ENCODE peak calls at places on chromosomes 2 and 18, in four cellular contexts. One of them, this sample, is unnamed.
A peak's percentile ranks its signal among the peaks of the same experiment; 100 is the strongest.

GRCh38 chr2:3257166-3257565 is 120.5 kb downstream of the EIPR1 start:
- DNase-seq in IMR-90: peak; percentile 22
- DNase-seq in mesendoderm: peak; percentile 70
- DNase-seq in H1: no peak
- DNase-seq in this sample: peak; percentile 48

GRCh38 chr18:5391427-5391826 is 95.9 kb upstream of the ZBTB14 start:
- DNase-seq in IMR-90: no peak
- DNase-seq in mesendoderm: no peak
- DNase-seq in H1: no peak
- DNase-seq in this sample: no peak

GRCh38 chr2:189698020-189698887 is 23.8 kb downstream of the ANKAR start:
- DNase-seq in IMR-90: peak; percentile 48
- DNase-seq in mesendoderm: peak; percentile 89
- DNase-seq in H1: no peak
- DNase-seq in this sample: peak; percentile 86

GRCh38 chr2:72946466-72946865 is 29.1 kb downstream of the EMX1 start:
- DNase-seq in IMR-90: no peak
- DNase-seq in mesendoderm: no peak
- DNase-seq in H1: no peak
- DNase-seq in this sample: no peak

GRCh38 chr2:77054938-77055337 is 467.2 kb downstream of the LRRTM4 start:
- DNase-seq in IMR-90: no peak
- DNase-seq in mesendoderm: peak; percentile 62
- DNase-seq in H1: peak; percentile 49
- DNase-seq in this sample: peak; percentile 55

GRCh38 chr2:12931211-12931844 is 214.6 kb downstream of the TRIB2 start:
- DNase-seq in IMR-90: peak; percentile 63
- DNase-seq in mesendoderm: peak; percentile 53
- DNase-seq in H1: no peak
- DNase-seq in this sample: no peak

GRCh38 chr18:22047485-22047884 is 121.9 kb upstream of the GATA6 start:
- DNase-seq in IMR-90: no peak
- DNase-seq in mesendoderm: no peak
- DNase-seq in H1: no peak
- DNase-seq in this sample: no peak

GRCh38 chr2:119283873-119284331 is 60.3 kb downstream of the STEAP3 start:
- DNase-seq in IMR-90: peak; percentile 80
- DNase-seq in mesendoderm: no peak
- DNase-seq in H1: no peak
- DNase-seq in this sample: no peak

GRCh38 chr2:95231723-95232122 is 24.4 kb downstream of the ZNF892 start:
- DNase-seq in IMR-90: peak; percentile 55
- DNase-seq in mesendoderm: peak; percentile 90
- DNase-seq in H1: peak; percentile 90
- DNase-seq in this sample: peak; percentile 82

GRCh38 chr2:70089946-70090523 is 2.8 kb downstream of the PCBP1 start:
- DNase-seq in IMR-90: no peak
- DNase-seq in mesendoderm: peak; percentile 66
- DNase-seq in H1: no peak
- DNase-seq in this sample: no peak
- H3K9ac ChIP-seq in IMR-90: no peak overlapping the region
- H3K9ac ChIP-seq in mesendoderm: peak overlapping the region; percentile 79
- H3K9ac ChIP-seq in H1: peak overlapping the region; percentile 22
- H3K9ac ChIP-seq in this sample: no peak overlapping the region

DNA sequence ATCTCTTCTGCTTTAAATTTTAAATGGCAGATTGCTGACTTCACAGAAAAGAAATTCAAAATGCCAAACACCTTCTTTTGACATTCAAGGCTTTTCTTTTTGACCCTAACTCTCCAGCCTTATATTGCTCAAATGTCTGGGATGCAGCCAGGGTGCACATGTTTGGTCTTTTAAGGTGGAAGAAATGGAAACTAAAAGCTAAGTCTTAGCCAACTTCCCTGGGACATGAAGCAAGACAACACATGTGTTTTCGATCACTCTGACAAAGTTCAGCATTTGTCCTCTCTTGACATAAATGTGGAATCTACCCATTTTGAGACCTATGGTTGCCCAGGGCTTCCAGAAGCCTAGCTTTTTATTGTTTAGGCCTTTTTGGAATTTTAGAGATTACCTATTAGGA is 161.6 kb downstream of the RDH14 start:
- DNase-seq in IMR-90: no peak
- DNase-seq in mesendoderm: no peak
- DNase-seq in H1: no peak
- DNase-seq in this sample: no peak
- H4K5ac ChIP-seq in IMR-90: no peak overlapping the region
- H4K5ac ChIP-seq in mesendoderm: no peak overlapping the region
- H4K5ac ChIP-seq in H1: no peak overlapping the region
- H4K5ac ChIP-seq in this sample: no peak overlapping the region

GRCh38 chr2:23293756-23294155 is 91.2 kb upstream of the KLHL29 start:
- DNase-seq in IMR-90: no peak
- DNase-seq in mesendoderm: no peak
- DNase-seq in H1: no peak
- DNase-seq in this sample: no peak
- H3K9ac ChIP-seq in IMR-90: no peak overlapping the region
- H3K9ac ChIP-seq in mesendoderm: no peak overlapping the region
- H3K9ac ChIP-seq in H1: no peak overlapping the region
- H3K9ac ChIP-seq in this sample: no peak overlapping the region

DNA sequence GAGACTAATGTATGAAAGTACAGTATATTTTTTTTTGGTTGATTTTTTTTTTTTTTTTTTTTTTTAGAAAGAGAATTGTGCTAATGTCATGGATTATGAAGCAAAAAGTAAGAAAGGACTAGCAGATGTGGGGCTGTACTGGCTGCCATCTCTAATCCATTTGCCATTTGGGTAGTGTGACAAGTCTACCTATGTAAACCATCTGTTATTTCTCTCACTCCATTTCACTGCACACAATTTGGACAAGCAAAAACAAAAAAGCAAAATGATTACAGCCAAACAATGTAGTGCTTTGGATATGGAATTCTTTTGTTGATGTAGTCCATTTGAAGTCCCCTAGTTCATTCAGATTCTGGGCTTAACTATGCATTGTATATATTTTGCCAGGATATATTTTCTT is 1355.4 kb downstream of the LRP1B start:
- DNase-seq in IMR-90: no peak
- DNase-seq in mesendoderm: no peak
- DNase-seq in H1: no peak
- DNase-seq in this sample: no peak
- H4K5ac ChIP-seq in IMR-90: no peak overlapping the region
- H4K5ac ChIP-seq in mesendoderm: no peak overlapping the region
- H4K5ac ChIP-seq in H1: no peak overlapping the region
- H4K5ac ChIP-seq in this sample: no peak overlapping the region

GRCh38 chr2:25279091-25279651 is 62.6 kb downstream of the DNMT3A start:
- DNase-seq in IMR-90: no peak
- DNase-seq in mesendoderm: no peak
- DNase-seq in H1: no peak
- DNase-seq in this sample: no peak

GRCh38 chr2:25275575-25275965 is 66.2 kb downstream of the DNMT3A start:
- DNase-seq in IMR-90: no peak
- DNase-seq in mesendoderm: no peak
- DNase-seq in H1: no peak
- DNase-seq in this sample: no peak

GRCh38 chr2:25273985-25274550 is 67.7 kb downstream of the DNMT3A start:
- DNase-seq in IMR-90: no peak
- DNase-seq in mesendoderm: no peak
- DNase-seq in H1: no peak
- DNase-seq in this sample: no peak

GRCh38 chr2:25274868-25275574 is 66.7 kb downstream of the DNMT3A start:
- DNase-seq in IMR-90: peak; percentile 52
- DNase-seq in mesendoderm: no peak
- DNase-seq in H1: no peak
- DNase-seq in this sample: no peak

DNA sequence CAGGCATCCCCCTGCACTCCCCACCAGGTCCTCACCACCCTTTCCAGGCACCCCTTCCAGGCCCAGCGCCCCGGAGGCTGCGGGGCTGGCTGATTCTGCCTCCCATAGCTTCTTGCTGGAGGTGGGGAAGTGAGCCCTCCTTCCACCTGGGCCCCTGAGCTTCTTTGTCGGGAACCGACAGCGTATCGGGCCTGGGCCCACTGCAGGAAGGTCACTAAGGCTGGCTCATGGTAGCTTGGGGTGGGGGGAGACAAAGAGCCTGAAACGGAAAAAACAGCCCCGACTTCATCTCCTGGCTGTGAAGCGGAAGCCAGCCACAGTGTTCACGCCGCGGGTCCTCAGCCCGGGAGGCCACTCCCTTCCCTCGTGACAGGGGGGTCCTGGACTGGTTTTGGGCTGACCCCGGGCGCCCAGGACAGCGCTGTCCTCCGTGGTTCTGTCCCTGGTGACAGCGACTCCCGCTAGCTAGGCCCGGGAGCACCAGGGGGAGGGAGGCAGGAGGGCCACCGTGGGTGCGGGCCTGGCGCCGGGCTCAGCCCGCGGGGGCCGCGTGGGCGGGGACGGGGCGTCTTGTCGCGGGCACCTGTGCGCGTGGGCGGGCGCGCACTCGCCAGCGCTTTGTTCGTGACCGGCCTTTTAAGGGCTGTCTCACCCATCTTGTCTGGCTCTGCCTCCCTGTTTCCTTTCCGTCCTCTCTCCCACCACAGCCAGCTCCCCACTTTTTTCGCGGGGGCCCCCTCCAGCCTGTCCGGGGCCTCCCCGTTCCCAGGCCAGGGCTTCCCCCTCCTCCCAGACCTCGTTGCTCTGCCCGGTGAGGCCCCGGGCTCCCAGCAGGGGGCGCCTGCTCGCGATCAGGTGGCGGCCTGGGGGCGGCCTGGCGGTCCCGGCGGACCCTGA is 64.9 kb downstream of the DNMT3A start:
- DNase-seq in IMR-90: no peak
- DNase-seq in mesendoderm: peak; percentile 77
- DNase-seq in H1: peak; percentile 94
- DNase-seq in this sample: peak; percentile 82
- H3K9ac ChIP-seq in IMR-90: no peak overlapping the region
- H3K9ac ChIP-seq in mesendoderm: peak overlapping the region; percentile 77
- H3K9ac ChIP-seq in H1: peak overlapping the region; percentile 38
- H3K9ac ChIP-seq in this sample: no peak overlapping the region

GRCh38 chr2:65043001-65043400 is 13.2 kb upstream of the CEP68 start:
- DNase-seq in IMR-90: no peak
- DNase-seq in mesendoderm: no peak
- DNase-seq in H1: no peak
- DNase-seq in this sample: no peak

GRCh38 chr2:65044097-65044735 is 12.0 kb upstream of the CEP68 start:
- DNase-seq in IMR-90: no peak
- DNase-seq in mesendoderm: peak; percentile 44
- DNase-seq in H1: no peak
- DNase-seq in this sample: peak; percentile 61

GRCh38 chr2:65039640-65040039 is 16.6 kb upstream of the CEP68 start:
- DNase-seq in IMR-90: no peak
- DNase-seq in mesendoderm: no peak
- DNase-seq in H1: no peak
- DNase-seq in this sample: no peak

GRCh38 chr2:65037178-65037577 is 19.0 kb upstream of the CEP68 start:
- DNase-seq in IMR-90: no peak
- DNase-seq in mesendoderm: no peak
- DNase-seq in H1: no peak
- DNase-seq in this sample: no peak

DNA sequence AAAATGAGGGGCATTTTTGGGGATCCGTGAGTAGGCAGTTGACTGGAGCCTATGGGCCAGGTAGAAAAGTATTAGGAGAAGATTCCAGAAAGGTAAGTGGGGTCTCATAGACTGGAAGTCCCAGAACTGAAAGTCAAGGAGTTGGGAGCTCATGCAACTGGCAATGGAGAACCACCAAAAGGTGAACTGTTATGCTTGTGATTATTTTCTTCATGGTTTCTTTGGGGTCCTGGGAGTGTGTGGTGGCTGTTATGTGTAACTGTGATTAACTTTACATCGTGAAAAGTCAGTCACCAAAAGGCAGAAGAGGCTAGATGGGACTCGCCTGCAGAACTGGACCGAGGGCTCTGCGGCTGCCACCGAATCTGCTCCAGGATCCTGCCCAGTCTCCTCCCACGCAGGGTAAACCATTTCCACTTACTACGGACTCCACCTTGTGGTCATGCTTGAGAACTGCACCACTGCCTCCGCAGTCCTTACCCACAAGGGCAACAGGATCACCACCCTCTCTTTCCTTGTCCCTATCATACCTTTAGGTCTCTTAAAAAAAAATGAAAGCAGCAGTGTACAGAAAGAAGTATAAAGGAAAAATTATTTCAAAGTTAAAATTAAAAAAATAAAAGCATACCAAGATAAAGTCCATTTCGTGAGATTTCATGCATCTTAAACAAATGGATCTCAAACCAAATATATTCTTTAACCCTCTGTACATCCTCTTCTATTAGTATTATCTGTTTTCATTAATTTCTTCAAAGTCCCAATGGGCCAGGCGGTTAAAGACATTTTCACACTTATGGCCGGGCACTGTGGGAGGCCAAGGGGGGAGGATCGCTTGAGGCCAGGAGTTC is 15.6 kb upstream of the CEP68 start:
- DNase-seq in IMR-90: peak; percentile 84
- DNase-seq in mesendoderm: peak; percentile 77
- DNase-seq in H1: peak; percentile 85
- DNase-seq in this sample: peak; percentile 74
- H4K5ac ChIP-seq in IMR-90: no peak overlapping the region
- H4K5ac ChIP-seq in mesendoderm: no peak overlapping the region
- H4K5ac ChIP-seq in H1: no peak overlapping the region
- H4K5ac ChIP-seq in this sample: no peak overlapping the region

GRCh38 chr2:162609798-162610197 is 228.8 kb downstream of the KCNH7 start:
- DNase-seq in IMR-90: no peak
- DNase-seq in mesendoderm: no peak
- DNase-seq in H1: no peak
- DNase-seq in this sample: no peak
- H3K9ac ChIP-seq in IMR-90: no peak overlapping the region
- H3K9ac ChIP-seq in mesendoderm: no peak overlapping the region
- H3K9ac ChIP-seq in H1: no peak overlapping the region
- H3K9ac ChIP-seq in this sample: no peak overlapping the region

DNA sequence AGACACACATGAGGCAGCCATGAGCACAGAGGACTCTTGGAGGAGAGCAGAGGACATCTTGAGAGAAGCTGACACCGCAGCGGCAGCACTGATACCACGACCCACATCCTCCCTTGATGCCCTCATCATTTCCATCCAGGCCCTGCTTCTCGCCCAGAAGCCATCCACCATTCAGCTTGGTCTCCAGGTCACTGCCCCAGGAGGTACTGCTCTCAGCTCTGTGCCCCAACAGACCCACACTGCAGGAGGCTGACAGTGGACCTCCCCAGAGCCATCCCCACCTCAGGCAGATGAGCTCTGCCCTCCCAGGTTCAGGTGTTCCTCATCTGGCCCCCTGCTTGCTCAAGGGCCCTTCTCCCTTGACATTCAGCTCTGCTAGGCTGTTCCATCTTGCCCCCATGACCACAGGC is 74.9 kb downstream of the ACKR3 start:
- DNase-seq in IMR-90: no peak
- DNase-seq in mesendoderm: no peak
- DNase-seq in H1: no peak
- DNase-seq in this sample: no peak
- H4K5ac ChIP-seq in IMR-90: no peak overlapping the region
- H4K5ac ChIP-seq in mesendoderm: no peak overlapping the region
- H4K5ac ChIP-seq in H1: no peak overlapping the region
- H4K5ac ChIP-seq in this sample: no peak overlapping the region